ENCODE peak calls at places on chromosomes 3 and 15, in eight cellular contexts. T, P, Q, B, R, Y, K and U are unnamed samples.

GRCh38 chr15:99704444-99704838 is 28.8 kb downstream of the LYSMD4 start:
- DNase-seq in K (no peak), R (peak), Y (no peak), Q (peak), P (peak), T (no peak), B (peak), U (peak)

GRCh38 chr3:195195321-195196209 is 75.4 kb downstream of the XXYLT1 start:
- DNase-seq in B (no peak), Q (no peak), T (no peak), K (no peak), R (no peak), P (no peak), Y (no peak), U (no peak)

GRCh38 chr3:117019082-117019713 is 309.6 kb downstream of the TUSC7 start:
- DNase-seq in Y (peak), K (no peak), Q (peak), B (no peak), T (peak), R (peak), P (peak), U (peak)

GRCh38 chr3:58090351-58090750 is 82.1 kb downstream of the FLNB start:
- DNase-seq in B (no peak), Q (no peak), R (no peak), K (no peak), P (no peak), T (no peak), Y (no peak), U (no peak)

GRCh38 chr15:73683624-73684536 is at the start of gene CD276:
- DNase-seq in R (peak), T (peak), Q (no peak), Y (peak), K (no peak), B (no peak), P (peak), U (peak)

GRCh38 chr3:149765762-149766334 is 13.6 kb upstream of the COMMD2 start:
- DNase-seq in P (peak), Y (no peak), Q (no peak), R (peak), T (no peak), B (no peak), K (no peak), U (peak)

GRCh38 chr3:14625443-14625842 is 26.1 kb upstream of the CCDC174 start:
- DNase-seq in K (no peak), T (no peak), P (no peak), R (no peak), Y (no peak), B (no peak), Q (no peak), U (no peak)

GRCh38 chr15:78866824-78867223 is 5.9 kb upstream of the MORF4L1 start:
- DNase-seq in Y (no peak), R (no peak), P (no peak), Q (no peak), K (no peak), T (no peak), B (no peak), U (no peak)

GRCh38 chr15:49235446-49236207 is 65.6 kb downstream of the GALK2 start:
- DNase-seq in Y (peak), B (peak), K (peak), Q (peak), R (peak), P (peak), T (no peak), U (peak)

GRCh38 chr15:42890161-42890913 is 30.2 kb downstream of the TTBK2 start:
- DNase-seq in R (peak), K (no peak), Q (peak), Y (no peak), B (no peak), T (no peak), P (peak), U (no peak)

GRCh38 chr15:69293741-69294615 is 4.7 kb upstream of the PAQR5 start:
- DNase-seq in B (no peak), P (no peak), T (no peak), K (no peak), Q (no peak), Y (no peak), R (no peak), U (no peak)

GRCh38 chr15:58444658-58445332 is 13.0 kb downstream of the LIPC start:
- DNase-seq in P (no peak), Y (no peak), K (no peak), T (peak), B (no peak), R (no peak), Q (no peak), U (no peak)

GRCh38 chr15:100788080-100788730 is 91.4 kb upstream of the ALDH1A3 start:
- DNase-seq in K (no peak), R (no peak), T (no peak), Y (no peak), Q (no peak), P (no peak), B (no peak), U (no peak)

GRCh38 chr3:136914739-136915138 is 43.0 kb upstream of the IL20RB start:
- DNase-seq in T (no peak), R (no peak), P (no peak), Y (no peak), B (no peak), K (no peak), Q (no peak), U (no peak)